ENCODE peak calls at places on chromosomes 2 and 18, in seven cellular contexts. X is prostate gland, U is Peyer's patch, G is lung, T is aorta, S is Karpas-422, M is DND-41. Y is an unnamed sample.
A peak's percentile ranks its signal among the peaks of the same experiment; 100 is the strongest.

GRCh38 chr2:144459937-144460336 is 60.0 kb downstream of the ZEB2 start:
- DNase-seq in T (no peak), U (no peak), G (no peak), M (no peak), X (no peak), S (no peak), Y (no peak)

GRCh38 chr2:172914277-172915003 is 161.2 kb upstream of the MAP3K20 start:
- DNase-seq in U (no peak), X (no peak), M (no peak), G (no peak), S (no peak), T (no peak), Y (no peak)

GRCh38 chr2:45885111-45885685 is 233.7 kb downstream of the PRKCE start:
- DNase-seq in U (no peak), G (no peak), T (no peak), S (peak; percentile 70), M (no peak), X (no peak), Y (no peak)

GRCh38 chr2:45836316-45836715 is 184.8 kb downstream of the PRKCE start:
- DNase-seq in G (no peak), U (no peak), M (no peak), X (no peak), S (peak; percentile 94), T (no peak), Y (no peak)

GRCh38 chr2:163157891-163158511 is 319.4 kb upstream of the KCNH7 start:
- DNase-seq in U (no peak), G (no peak), M (no peak), S (no peak), T (no peak), X (no peak), Y (no peak)

GRCh38 chr18:50802133-50802532 is 17.7 kb downstream of the MRO start:
- DNase-seq in G (no peak), S (no peak), X (no peak), U (no peak), M (no peak), T (no peak), Y (no peak)

GRCh38 chr2:217307023-217307422 is 447.2 kb upstream of the TNP1 start:
- DNase-seq in U (no peak), M (peak; percentile 28), S (no peak), G (no peak), T (no peak), X (no peak), Y (no peak)

GRCh38 chr2:189876271-189876670 is 92.0 kb downstream of the PMS1 start:
- DNase-seq in G (no peak), U (no peak), X (no peak), T (no peak), S (no peak), M (no peak), Y (no peak)

GRCh38 chr18:6482198-6482977 is 67.7 kb upstream of the L3MBTL4 start:
- DNase-seq in U (peak; percentile 68), S (no peak), M (no peak), X (no peak), G (peak; percentile 77), T (peak; percentile 59), Y (no peak)

GRCh38 chr2:144078091-144078490 is 441.8 kb downstream of the ZEB2 start:
- DNase-seq in S (no peak), G (no peak), U (no peak), X (no peak), M (no peak), T (no peak), Y (no peak)

GRCh38 chr18:14907420-14907819 is 159.4 kb downstream of the ANKRD30B start:
- DNase-seq in G (no peak), M (no peak), X (no peak), S (no peak), T (no peak), U (no peak), Y (no peak)

GRCh38 chr2:137096693-137097092 is 331.3 kb downstream of the THSD7B start:
- DNase-seq in G (no peak), S (no peak), M (no peak), T (no peak), X (no peak), U (no peak), Y (no peak)

GRCh38 chr18:36212301-36212977 is 25.1 kb downstream of the MOCOS start:
- DNase-seq in X (no peak), T (peak; percentile 54), G (no peak), M (no peak), U (no peak), S (no peak), Y (no peak)

GRCh38 chr18:27750014-27750413 is 426.9 kb downstream of the CDH2 start:
- DNase-seq in U (no peak), S (peak; percentile 73), G (no peak), T (no peak), M (peak; percentile 33), X (no peak), Y (peak; percentile 32)

GRCh38 chr2:143975216-143975615 is 544.7 kb downstream of the ZEB2 start:
- DNase-seq in T (no peak), S (no peak), X (no peak), M (no peak), U (no peak), G (no peak), Y (no peak)

GRCh38 chr18:69787825-69788547 is 159.7 kb downstream of the CD226 start:
- DNase-seq in T (no peak), X (no peak), S (no peak), G (no peak), U (no peak), M (no peak), Y (no peak)

GRCh38 chr18:50953822-50954221 is 14.0 kb upstream of the ELAC1 start:
- DNase-seq in M (no peak), T (no peak), X (no peak), S (no peak), U (no peak), G (no peak), Y (no peak)

GRCh38 chr2:131032393-131032836 is 60.8 kb downstream of the FAM168B start:
- DNase-seq in X (no peak), S (no peak), U (no peak), M (no peak), G (no peak), T (no peak), Y (no peak)

GRCh38 chr2:233928594-233929351 is 11.6 kb downstream of the TRPM8 start:
- DNase-seq in M (peak; percentile 57), T (no peak), G (no peak), U (no peak), S (peak; percentile 63), X (no peak), Y (peak; percentile 14)

GRCh38 chr2:113276906-113277425 is 1.8 kb downstream of the PAX8 start:
- DNase-seq in S (no peak), M (no peak), X (no peak), G (no peak), T (no peak), U (no peak), Y (no peak)

GRCh38 chr2:101617188-101617587 is 80.3 kb upstream of the MAP4K4 start:
- DNase-seq in M (no peak), S (no peak), U (no peak), X (no peak), T (no peak), G (no peak), Y (no peak)

GRCh38 chr2:159249955-159250723 is 36.4 kb downstream of the WDSUB1 start:
- DNase-seq in M (peak; percentile 73), S (no peak), T (peak; percentile 78), X (peak; percentile 92), U (peak; percentile 81), G (peak; percentile 74), Y (peak; percentile 86)

GRCh38 chr18:23992119-23992940 is 22.2 kb upstream of the TTC39C start:
- DNase-seq in S (no peak), X (peak; percentile 51), T (peak; percentile 54), M (no peak), U (peak; percentile 66), G (peak; percentile 51), Y (no peak)

DNA sequence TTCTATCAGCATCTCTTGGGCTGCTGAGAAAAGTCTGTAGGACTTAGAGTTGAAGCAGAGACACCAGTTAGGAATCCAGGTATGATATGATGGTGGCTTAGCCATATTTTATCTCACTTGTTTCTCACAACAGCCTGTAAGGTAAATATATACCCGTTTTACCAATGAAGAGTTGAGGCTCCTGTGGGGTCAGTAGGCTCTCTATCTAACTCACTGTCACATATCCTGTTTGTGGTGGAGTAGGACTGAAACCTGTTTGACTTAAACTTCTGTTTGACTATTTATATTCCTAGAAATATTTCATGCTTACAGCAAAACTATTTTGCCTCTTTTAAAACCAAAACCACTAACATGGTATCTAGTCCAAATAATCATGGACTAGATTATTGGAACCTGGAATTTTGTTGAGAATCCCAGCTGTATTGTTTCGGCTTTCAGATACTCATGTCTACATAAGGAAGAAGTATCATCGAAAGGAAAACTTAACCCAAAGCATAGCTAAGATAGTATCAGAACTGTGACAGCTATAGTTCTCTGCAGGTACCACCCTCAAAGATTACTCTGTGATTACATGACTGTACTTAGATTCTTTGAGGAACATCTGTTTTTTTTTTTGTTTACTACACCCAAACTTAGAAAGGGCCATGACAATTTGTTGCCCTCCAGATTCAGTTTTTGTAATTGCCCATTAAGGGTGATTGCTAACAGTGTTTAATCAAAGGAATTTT is 216.1 kb upstream of the THUMPD2 start:
- DNase-seq in S (no peak), U (no peak), M (no peak), T (no peak), X (no peak), G (no peak), Y (no peak)
- H3K4me3 ChIP-seq in S (no peak overlapping the region), U (no peak overlapping the region), M (no peak overlapping the region), T (no peak overlapping the region), X (no peak overlapping the region), G (no peak overlapping the region), Y (no peak overlapping the region)

GRCh38 chr2:174053285-174053684 is 88.1 kb upstream of the SP3 start:
- DNase-seq in G (no peak), U (no peak), T (no peak), M (no peak), X (no peak), S (no peak), Y (no peak)
- H3K4me3 ChIP-seq in G (no peak overlapping the region), U (no peak overlapping the region), T (no peak overlapping the region), M (no peak overlapping the region), X (no peak overlapping the region), S (no peak overlapping the region), Y (no peak overlapping the region)

GRCh38 chr2:177395594-177395993 is 3.0 kb downstream of the AGPS start:
- DNase-seq in U (no peak), S (no peak), X (no peak), M (no peak), T (no peak), G (no peak), Y (no peak)
- H3K4me3 ChIP-seq in U (no peak overlapping the region), S (no peak overlapping the region), X (no peak overlapping the region), M (peak overlapping the region; percentile 1), T (no peak overlapping the region), G (no peak overlapping the region), Y (no peak overlapping the region)

GRCh38 chr2:109527079-109527478 is 86.7 kb downstream of the SEPTIN10 start:
- DNase-seq in G (no peak), U (peak; percentile 17), M (no peak), S (no peak), X (no peak), T (no peak), Y (no peak)

GRCh38 chr2:109526442-109526970 is 87.3 kb downstream of the SEPTIN10 start:
- DNase-seq in T (no peak), M (no peak), G (no peak), X (no peak), U (peak; percentile 36), S (no peak), Y (no peak)

GRCh38 chr2:109529532-109530449 is 84.0 kb downstream of the SEPTIN10 start:
- DNase-seq in X (no peak), U (peak; percentile 31), G (no peak), M (no peak), T (no peak), S (no peak), Y (no peak)

GRCh38 chr2:109528811-109529501 is 84.8 kb downstream of the SEPTIN10 start:
- DNase-seq in T (no peak), X (no peak), S (no peak), U (peak; percentile 34), M (no peak), G (no peak), Y (no peak)

GRCh38 chr2:109527846-109528705 is 85.7 kb downstream of the SEPTIN10 start:
- DNase-seq in X (no peak), M (no peak), G (no peak), U (peak; percentile 34), T (no peak), S (no peak), Y (no peak)
- H3K4me3 ChIP-seq in X (no peak overlapping the region), M (no peak overlapping the region), G (no peak overlapping the region), U (no peak overlapping the region), T (no peak overlapping the region), S (no peak overlapping the region), Y (no peak overlapping the region)

Y was measured in Jurkat, Clone E6-1.